ENCODE peak calls at places on chromosome 19, in seven cellular contexts. One of them, this sample, is unnamed.

GRCh38 chr19:46192990-46193650 is 36.4 kb upstream of the IGFL1 start:
- DNase-seq in GM12878: no peak
- DNase-seq in SK-N-SH: no peak
- DNase-seq in H1: no peak
- DNase-seq in K562: peak
- DNase-seq in HepG2: peak
- DNase-seq in NT2/D1: no peak
- DNase-seq in this sample: no peak

GRCh38 chr19:55454787-55455243 is 6.6 kb downstream of the ISOC2 start:
- DNase-seq in HepG2: peak
- DNase-seq in K562: no peak
- DNase-seq in H1: no peak
- DNase-seq in GM12878: no peak
- DNase-seq in SK-N-SH: peak
- DNase-seq in NT2/D1: no peak
- DNase-seq in this sample: no peak

GRCh38 chr19:53780506-53780905 is 43.6 kb downstream of the NLRP12 start:
- DNase-seq in SK-N-SH: no peak
- DNase-seq in K562: no peak
- DNase-seq in GM12878: no peak
- DNase-seq in HepG2: no peak
- DNase-seq in H1: no peak
- DNase-seq in NT2/D1: no peak
- DNase-seq in this sample: no peak

GRCh38 chr19:15276620-15277019 is 44.4 kb upstream of the EPHX3 start:
- DNase-seq in HepG2: no peak
- DNase-seq in GM12878: no peak
- DNase-seq in NT2/D1: no peak
- DNase-seq in K562: no peak
- DNase-seq in H1: no peak
- DNase-seq in SK-N-SH: no peak
- DNase-seq in this sample: no peak

GRCh38 chr19:54133312-54133956 is 4.1 kb upstream of the CNOT3 start:
- DNase-seq in H1: peak
- DNase-seq in GM12878: no peak
- DNase-seq in HepG2: peak
- DNase-seq in NT2/D1: no peak
- DNase-seq in SK-N-SH: no peak
- DNase-seq in K562: no peak
- DNase-seq in this sample: peak

GRCh38 chr19:768424-768823 is 17.5 kb downstream of the MISP start:
- DNase-seq in HepG2: no peak
- DNase-seq in H1: no peak
- DNase-seq in SK-N-SH: no peak
- DNase-seq in NT2/D1: no peak
- DNase-seq in GM12878: no peak
- DNase-seq in K562: no peak
- DNase-seq in this sample: no peak

GRCh38 chr19:11322269-11323024 is 17.0 kb downstream of the RAB3D start:
- DNase-seq in H1: no peak
- DNase-seq in GM12878: no peak
- DNase-seq in HepG2: no peak
- DNase-seq in K562: no peak
- DNase-seq in SK-N-SH: no peak
- DNase-seq in NT2/D1: no peak
- DNase-seq in this sample: no peak

GRCh38 chr19:1199531-1199930 is 6.0 kb upstream of the STK11 start:
- DNase-seq in GM12878: no peak
- DNase-seq in HepG2: no peak
- DNase-seq in H1: no peak
- DNase-seq in K562: no peak
- DNase-seq in NT2/D1: no peak
- DNase-seq in SK-N-SH: no peak
- DNase-seq in this sample: no peak

GRCh38 chr19:48918801-48919247 is 14.7 kb upstream of the DHDH start:
- DNase-seq in GM12878: no peak
- DNase-seq in NT2/D1: no peak
- DNase-seq in HepG2: no peak
- DNase-seq in H1: peak
- DNase-seq in K562: peak
- DNase-seq in SK-N-SH: peak
- DNase-seq in this sample: no peak

GRCh38 chr19:14459703-14460102 is 15.5 kb downstream of the PTGER1 start:
- DNase-seq in K562: no peak
- DNase-seq in SK-N-SH: no peak
- DNase-seq in GM12878: no peak
- DNase-seq in NT2/D1: no peak
- DNase-seq in HepG2: no peak
- DNase-seq in H1: no peak
- DNase-seq in this sample: no peak

GRCh38 chr19:6071103-6071485 is 39.2 kb downstream of the RFX2 start:
- DNase-seq in NT2/D1: no peak
- DNase-seq in GM12878: no peak
- DNase-seq in HepG2: no peak
- DNase-seq in K562: no peak
- DNase-seq in H1: no peak
- DNase-seq in SK-N-SH: no peak
- DNase-seq in this sample: no peak
- TF ChIP-seq YY1 in NT2/D1: no peak
- TF ChIP-seq YY1 in GM12878: no peak
- TF ChIP-seq YY1 in HepG2: no peak
- TF ChIP-seq YY1 in K562: no peak
- TF ChIP-seq YY1 in H1: no peak
- TF ChIP-seq YY1 in SK-N-SH: no peak
- TF ChIP-seq YY1 in this sample: no peak

GRCh38 chr19:19403373-19403901 is 2.0 kb upstream of the GATAD2A start:
- DNase-seq in SK-N-SH: no peak
- DNase-seq in H1: no peak
- DNase-seq in K562: peak
- DNase-seq in HepG2: no peak
- DNase-seq in NT2/D1: no peak
- DNase-seq in GM12878: no peak
- DNase-seq in this sample: no peak
- TF ChIP-seq YY1 in SK-N-SH: no peak
- TF ChIP-seq YY1 in H1: no peak
- TF ChIP-seq YY1 in K562: no peak
- TF ChIP-seq YY1 in HepG2: no peak
- TF ChIP-seq YY1 in NT2/D1: no peak
- TF ChIP-seq YY1 in GM12878: no peak
- TF ChIP-seq YY1 in this sample: no peak

GRCh38 chr19:16571283-16571682 is 932 bp downstream of the SLC35E1 start:
- DNase-seq in NT2/D1: no peak
- DNase-seq in SK-N-SH: no peak
- DNase-seq in K562: no peak
- DNase-seq in HepG2: peak
- DNase-seq in GM12878: no peak
- DNase-seq in H1: no peak
- DNase-seq in this sample: no peak

GRCh38 chr19:16572332-16573211 is at the start of gene SLC35E1:
- DNase-seq in HepG2: peak
- DNase-seq in NT2/D1: peak
- DNase-seq in GM12878: peak
- DNase-seq in K562: peak
- DNase-seq in H1: peak
- DNase-seq in SK-N-SH: peak
- DNase-seq in this sample: peak

GRCh38 chr19:16569609-16570320 is 2.5 kb downstream of the SLC35E1 start:
- DNase-seq in K562: no peak
- DNase-seq in SK-N-SH: no peak
- DNase-seq in HepG2: no peak
- DNase-seq in GM12878: no peak
- DNase-seq in H1: no peak
- DNase-seq in NT2/D1: no peak
- DNase-seq in this sample: no peak

GRCh38 chr19:16573296-16573695 is 1.1 kb upstream of the SLC35E1 start:
- DNase-seq in K562: no peak
- DNase-seq in NT2/D1: no peak
- DNase-seq in H1: no peak
- DNase-seq in HepG2: no peak
- DNase-seq in SK-N-SH: no peak
- DNase-seq in GM12878: no peak
- DNase-seq in this sample: no peak

GRCh38 chr19:16571689-16572331 is 405 bp downstream of the SLC35E1 start:
- DNase-seq in H1: no peak
- DNase-seq in K562: no peak
- DNase-seq in HepG2: no peak
- DNase-seq in GM12878: no peak
- DNase-seq in SK-N-SH: no peak
- DNase-seq in NT2/D1: no peak
- DNase-seq in this sample: no peak
- TF ChIP-seq YY1 in H1: no peak
- TF ChIP-seq YY1 in K562: no peak
- TF ChIP-seq YY1 in HepG2: no peak
- TF ChIP-seq YY1 in GM12878: no peak
- TF ChIP-seq YY1 in SK-N-SH: no peak
- TF ChIP-seq YY1 in NT2/D1: no peak
- TF ChIP-seq YY1 in this sample: no peak

GRCh38 chr19:27892500-27892899 is 1320.5 kb downstream of the UQCRFS1 start:
- DNase-seq in NT2/D1: no peak
- DNase-seq in H1: no peak
- DNase-seq in GM12878: no peak
- DNase-seq in SK-N-SH: no peak
- DNase-seq in HepG2: no peak
- DNase-seq in K562: no peak
- DNase-seq in this sample: no peak

GRCh38 chr19:27889156-27889555 is 1323.8 kb downstream of the UQCRFS1 start:
- DNase-seq in H1: no peak
- DNase-seq in K562: no peak
- DNase-seq in GM12878: no peak
- DNase-seq in HepG2: no peak
- DNase-seq in SK-N-SH: no peak
- DNase-seq in NT2/D1: no peak
- DNase-seq in this sample: no peak

GRCh38 chr19:27890696-27891095 is 1322.3 kb downstream of the UQCRFS1 start:
- DNase-seq in GM12878: no peak
- DNase-seq in K562: no peak
- DNase-seq in SK-N-SH: no peak
- DNase-seq in HepG2: no peak
- DNase-seq in NT2/D1: no peak
- DNase-seq in H1: no peak
- DNase-seq in this sample: no peak

GRCh38 chr19:27890206-27890605 is 1322.7 kb downstream of the UQCRFS1 start:
- DNase-seq in SK-N-SH: no peak
- DNase-seq in NT2/D1: no peak
- DNase-seq in HepG2: no peak
- DNase-seq in H1: no peak
- DNase-seq in GM12878: no peak
- DNase-seq in K562: no peak
- DNase-seq in this sample: no peak

DNA sequence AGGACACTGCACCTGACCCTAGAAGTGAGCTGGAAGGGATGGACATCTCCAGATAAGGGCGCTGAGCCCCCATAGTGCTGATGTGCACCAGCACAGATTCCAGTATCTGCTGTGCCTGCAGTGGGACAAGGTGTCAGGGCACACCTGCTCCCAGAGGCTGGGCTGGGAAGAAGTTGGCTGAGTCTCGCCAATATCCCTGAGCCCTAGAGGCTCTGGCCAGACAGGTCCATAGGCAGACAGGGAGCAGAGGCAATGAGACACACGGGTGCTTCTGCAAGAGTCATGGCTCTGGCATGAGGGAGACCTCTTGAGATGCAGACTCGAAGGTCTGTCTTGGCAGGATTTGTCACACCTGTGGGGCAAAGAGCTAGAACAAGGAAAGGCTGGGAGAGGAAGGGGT is 1321.5 kb downstream of the UQCRFS1 start:
- DNase-seq in SK-N-SH: no peak
- DNase-seq in NT2/D1: no peak
- DNase-seq in HepG2: no peak
- DNase-seq in K562: no peak
- DNase-seq in H1: no peak
- DNase-seq in GM12878: no peak
- DNase-seq in this sample: no peak
- TF ChIP-seq YY1 in SK-N-SH: no peak
- TF ChIP-seq YY1 in NT2/D1: no peak
- TF ChIP-seq YY1 in HepG2: no peak
- TF ChIP-seq YY1 in K562: no peak
- TF ChIP-seq YY1 in H1: no peak
- TF ChIP-seq YY1 in GM12878: no peak
- TF ChIP-seq YY1 in this sample: no peak

GRCh38 chr19:47266401-47266885 is 8.2 kb upstream of the INAFM1 start:
- DNase-seq in NT2/D1: no peak
- DNase-seq in SK-N-SH: no peak
- DNase-seq in H1: no peak
- DNase-seq in K562: no peak
- DNase-seq in GM12878: no peak
- DNase-seq in HepG2: no peak
- DNase-seq in this sample: no peak
- TF ChIP-seq YY1 in NT2/D1: no peak
- TF ChIP-seq YY1 in SK-N-SH: no peak
- TF ChIP-seq YY1 in H1: no peak
- TF ChIP-seq YY1 in K562: no peak
- TF ChIP-seq YY1 in GM12878: no peak
- TF ChIP-seq YY1 in HepG2: no peak
- TF ChIP-seq YY1 in this sample: no peak

GRCh38 chr19:19900574-19901444 is at the start of gene ZNF93:
- DNase-seq in H1: peak
- DNase-seq in HepG2: peak
- DNase-seq in NT2/D1: peak
- DNase-seq in SK-N-SH: peak
- DNase-seq in GM12878: peak
- DNase-seq in K562: peak
- DNase-seq in this sample: no peak

GRCh38 chr19:19900124-19900523 is 622 bp upstream of the ZNF93 start:
- DNase-seq in K562: peak
- DNase-seq in HepG2: no peak
- DNase-seq in NT2/D1: peak
- DNase-seq in GM12878: no peak
- DNase-seq in H1: no peak
- DNase-seq in SK-N-SH: peak
- DNase-seq in this sample: no peak
- TF ChIP-seq YY1 in K562: no peak
- TF ChIP-seq YY1 in HepG2: no peak
- TF ChIP-seq YY1 in NT2/D1: no peak
- TF ChIP-seq YY1 in GM12878: no peak
- TF ChIP-seq YY1 in H1: no peak
- TF ChIP-seq YY1 in SK-N-SH: no peak
- TF ChIP-seq YY1 in this sample: no peak

This sample was measured in HCT116.